ENCODE peak calls at places on chromosomes 3 and 15, in seven cellular contexts. T, X, F, U, V, G and K are unnamed samples.

GRCh38 chr15:42059661-42060476 is 34.5 kb downstream of the PLA2G4D start:
- DNase-seq in T (peak), X (no peak), F (peak), U (peak), V (peak), G (peak), K (peak)

GRCh38 chr3:4999626-5000184 is 20.5 kb downstream of the BHLHE40 start:
- DNase-seq in T (peak), X (no peak), F (no peak), U (no peak), V (peak), G (no peak), K (no peak)

GRCh38 chr15:91948001-91948608 is 94.6 kb downstream of the SLCO3A1 start:
- DNase-seq in T (peak), X (peak), F (no peak), U (no peak), V (peak), G (peak), K (no peak)

GRCh38 chr3:41216993-41217392 is 17.7 kb downstream of the CTNNB1 start:
- DNase-seq in T (peak), X (no peak), F (no peak), U (no peak), V (no peak), G (no peak), K (no peak)

GRCh38 chr3:69848113-69848512 is 108.8 kb downstream of the MITF start:
- DNase-seq in T (no peak), X (no peak), F (no peak), U (no peak), V (no peak), G (no peak), K (no peak)

GRCh38 chr15:72230197-72231065 is 559 bp downstream of the PKM start:
- DNase-seq in T (peak), X (no peak), F (peak), U (peak), V (peak), G (peak), K (no peak)

GRCh38 chr15:33766329-33766728 is 202.0 kb upstream of the CHRM5 start:
- DNase-seq in T (peak), X (no peak), F (no peak), U (no peak), V (peak), G (no peak), K (no peak)

GRCh38 chr3:101513419-101513986 is 491 bp upstream of the SENP7 start:
- DNase-seq in T (no peak), X (no peak), F (no peak), U (no peak), V (no peak), G (no peak), K (no peak)

GRCh38 chr15:38691951-38692788 is 127.6 kb upstream of the RASGRP1 start:
- DNase-seq in T (no peak), X (no peak), F (peak), U (no peak), V (no peak), G (no peak), K (no peak)

GRCh38 chr15:72916939-72917338 is 133.4 kb upstream of the ADPGK start:
- DNase-seq in T (peak), X (no peak), F (no peak), U (no peak), V (no peak), G (no peak), K (no peak)

GRCh38 chr3:107241217-107241616 is 136.0 kb upstream of the CCDC54 start:
- DNase-seq in T (peak), X (no peak), F (peak), U (peak), V (peak), G (peak), K (no peak)

GRCh38 chr3:130576571-130577266 is 59.7 kb downstream of the COL6A6 start:
- DNase-seq in T (no peak), X (no peak), F (no peak), U (no peak), V (no peak), G (peak), K (no peak)

GRCh38 chr3:197476126-197476525 is 79.6 kb downstream of the BDH1 start:
- DNase-seq in T (peak), X (no peak), F (no peak), U (no peak), V (peak), G (no peak), K (no peak)

GRCh38 chr15:29429584-29429983 is 160.0 kb upstream of the NSMCE3 start:
- DNase-seq in T (no peak), X (no peak), F (no peak), U (no peak), V (no peak), G (no peak), K (no peak)

GRCh38 chr3:31813686-31814085 is 167.4 kb downstream of the OSBPL10 start:
- DNase-seq in T (no peak), X (no peak), F (no peak), U (no peak), V (peak), G (no peak), K (no peak)

GRCh38 chr3:109927161-109927560 is 589.8 kb upstream of the DPPA4 start:
- DNase-seq in T (peak), X (peak), F (no peak), U (peak), V (peak), G (peak), K (no peak)

GRCh38 chr3:63067999-63068645 is 192.9 kb upstream of the CADPS start:
- DNase-seq in T (peak), X (peak), F (no peak), U (peak), V (peak), G (peak), K (no peak)

GRCh38 chr3:177286034-177286433 is 88.8 kb upstream of the TBL1XR1 start:
- DNase-seq in T (peak), X (peak), F (no peak), U (no peak), V (peak), G (no peak), K (no peak)

GRCh38 chr3:126948980-126949535 is 33.9 kb upstream of the PLXNA1 start:
- DNase-seq in T (no peak), X (no peak), F (no peak), U (no peak), V (no peak), G (no peak), K (no peak)

GRCh38 chr3:187706966-187707365 is 4.6 kb upstream of the RTP2 start:
- DNase-seq in T (no peak), X (no peak), F (no peak), U (peak), V (no peak), G (no peak), K (no peak)

DNA sequence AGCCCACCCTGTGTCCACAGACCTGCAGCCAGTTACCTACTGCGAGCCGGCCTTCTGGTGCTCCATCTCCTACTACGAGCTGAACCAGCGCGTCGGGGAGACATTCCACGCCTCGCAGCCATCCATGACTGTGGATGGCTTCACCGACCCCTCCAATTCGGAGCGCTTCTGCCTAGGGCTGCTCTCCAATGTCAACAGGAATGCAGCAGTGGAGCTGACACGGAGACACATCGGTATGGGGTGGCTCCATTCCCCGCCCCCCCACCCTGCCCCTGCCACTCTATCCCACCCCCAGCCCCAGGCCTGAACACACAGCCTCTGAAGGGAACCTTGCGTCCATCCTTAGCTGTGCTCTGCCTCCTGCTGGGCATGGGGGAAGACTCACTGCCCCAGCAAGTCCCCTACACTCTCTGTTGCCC is 73.2 kb downstream of the AAGAB start:
- DNase-seq in T (no peak), X (no peak), F (no peak), U (no peak), V (no peak), G (no peak), K (no peak)
- TF ChIP-seq CTCF in T (no peak), X (peak), F (no peak), U (no peak), V (no peak), G (no peak), K (no peak)

GRCh38 chr3:172666873-172667694 is 43.8 kb downstream of the NCEH1 start:
- DNase-seq in T (peak), X (no peak), F (peak), U (peak), V (peak), G (peak), K (peak)

GRCh38 chr3:172666181-172666872 is 44.5 kb downstream of the NCEH1 start:
- DNase-seq in T (no peak), X (no peak), F (no peak), U (no peak), V (no peak), G (no peak), K (no peak)
- TF ChIP-seq CTCF in T (no peak), X (peak), F (peak), U (no peak), V (peak), G (peak), K (no peak)

DNA sequence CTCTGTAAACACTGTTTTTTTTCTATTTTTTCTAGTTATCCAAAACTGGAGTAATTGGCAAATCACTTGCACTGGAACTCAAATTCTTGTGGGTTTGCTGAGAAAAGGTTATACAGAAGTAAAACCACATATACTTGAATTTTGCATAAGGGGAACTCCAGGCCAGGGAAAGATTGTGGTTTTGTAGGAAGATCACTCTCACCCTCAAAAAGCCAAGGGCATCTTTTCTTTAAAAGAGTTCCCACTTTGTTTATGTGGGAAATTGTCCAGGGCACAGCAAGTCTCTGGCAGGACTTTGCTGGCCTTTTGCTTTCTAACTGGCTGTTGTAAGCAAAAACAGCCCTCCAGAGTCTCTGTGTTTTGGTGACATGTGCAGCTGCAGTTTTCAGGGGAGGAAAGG is 340.3 kb upstream of the RBMS3 start:
- DNase-seq in T (no peak), X (peak), F (no peak), U (no peak), V (no peak), G (peak), K (no peak)
- TF ChIP-seq CTCF in T (no peak), X (no peak), F (no peak), U (no peak), V (no peak), G (no peak), K (no peak)

GRCh38 chr15:89303986-89304385 is 30.6 kb downstream of the POLG start:
- DNase-seq in T (peak), X (no peak), F (no peak), U (no peak), V (no peak), G (no peak), K (no peak)

GRCh38 chr15:89305395-89305794 is 29.2 kb downstream of the POLG start:
- DNase-seq in T (no peak), X (no peak), F (no peak), U (no peak), V (no peak), G (no peak), K (no peak)

GRCh38 chr15:89301304-89302089 is 33.1 kb downstream of the POLG start:
- DNase-seq in T (no peak), X (no peak), F (no peak), U (no peak), V (no peak), G (no peak), K (no peak)

GRCh38 chr15:89299896-89300295 is 34.7 kb downstream of the POLG start:
- DNase-seq in T (peak), X (no peak), F (no peak), U (no peak), V (peak), G (peak), K (no peak)
- TF ChIP-seq CTCF in T (peak), X (peak), F (no peak), U (peak), V (no peak), G (peak), K (peak)

GRCh38 chr3:146594843-146595482 is 10.2 kb downstream of the PLSCR5 start:
- DNase-seq in T (peak), X (no peak), F (no peak), U (peak), V (peak), G (peak), K (no peak)
- TF ChIP-seq CTCF in T (peak), X (peak), F (no peak), U (peak), V (no peak), G (peak), K (peak)